ENCODE peak calls at places on chromosomes 1 and 21, in eight cellular contexts. T, F, N, P, C, O, B and S are unnamed samples.

GRCh38 chr1:23554481-23555224 is 4.6 kb downstream of the ID3 start:
- DNase-seq in N (peak), P (peak), T (no peak), C (peak), F (peak), O (no peak), B (peak), S (peak)

GRCh38 chr1:2983706-2984398 is 37.4 kb upstream of the ACTRT2 start:
- DNase-seq in F (no peak), N (no peak), O (no peak), P (no peak), T (no peak), C (no peak), B (no peak), S (no peak)

GRCh38 chr1:121558514-121558913 is 373.7 kb downstream of the SRGAP2C start:
- DNase-seq in N (peak), F (no peak), B (no peak), O (peak), C (peak), T (peak), P (no peak), S (peak)

GRCh38 chr1:51673279-51673678 is 56.4 kb downstream of the OSBPL9 start:
- DNase-seq in N (no peak), C (no peak), B (no peak), P (no peak), F (no peak), T (no peak), O (no peak), S (no peak)

GRCh38 chr1:48610628-48611542 is 138.9 kb upstream of the SPATA6 start:
- DNase-seq in B (no peak), P (peak), T (no peak), N (no peak), F (no peak), C (no peak), O (no peak), S (no peak)

GRCh38 chr1:154791292-154792278 is 78.5 kb downstream of the KCNN3 start:
- DNase-seq in O (no peak), B (no peak), P (peak), N (peak), F (no peak), C (peak), T (no peak), S (peak)

GRCh38 chr1:43776043-43776761 is 68.9 kb downstream of the ST3GAL3 start:
- DNase-seq in O (no peak), F (no peak), N (peak), P (no peak), T (no peak), B (no peak), C (peak), S (no peak)

GRCh38 chr21:37339527-37339889 is 27.1 kb upstream of the DYRK1A start:
- DNase-seq in P (no peak), O (no peak), B (no peak), C (no peak), T (no peak), F (no peak), N (no peak), S (peak)

GRCh38 chr1:23556661-23557470 is 2.4 kb downstream of the ID3 start:
- DNase-seq in B (no peak), P (no peak), T (no peak), F (no peak), N (peak), C (no peak), O (no peak), S (peak)

GRCh38 chr1:113976609-113977278 is 2.5 kb upstream of the OLFML3 start:
- DNase-seq in P (no peak), B (no peak), T (no peak), O (no peak), N (peak), F (no peak), C (peak), S (no peak)

GRCh38 chr1:56258395-56258794 is 321.0 kb downstream of the PLPP3 start:
- DNase-seq in P (peak), O (no peak), N (no peak), C (no peak), B (no peak), T (no peak), F (no peak), S (no peak)

GRCh38 chr1:7560601-7561181 is 210.4 kb upstream of the VAMP3 start:
- DNase-seq in T (no peak), O (no peak), B (no peak), F (no peak), N (no peak), P (no peak), C (no peak), S (no peak)

GRCh38 chr1:34419662-34420061 is 243.0 kb downstream of the C1orf94 start:
- DNase-seq in O (no peak), C (no peak), F (peak), T (peak), N (peak), P (no peak), B (peak), S (peak)

GRCh38 chr1:240500681-240501080 is 111.3 kb downstream of the GREM2 start:
- DNase-seq in C (no peak), N (no peak), B (no peak), O (no peak), T (no peak), F (no peak), P (no peak), S (peak)

GRCh38 chr1:58392083-58392482 is 154.4 kb downstream of the OMA1 start:
- DNase-seq in O (no peak), B (no peak), C (no peak), P (no peak), T (no peak), F (no peak), N (no peak), S (no peak)

GRCh38 chr1:3283849-3284248 is 170.6 kb upstream of the ARHGEF16 start:
- DNase-seq in P (no peak), T (no peak), O (no peak), C (no peak), F (no peak), N (no peak), B (peak), S (no peak)

GRCh38 chr21:19123053-19123452 is 719.5 kb upstream of the TMPRSS15 start:
- DNase-seq in T (no peak), N (no peak), B (no peak), P (peak), C (no peak), O (no peak), F (no peak), S (no peak)

GRCh38 chr1:41538741-41539415 is 54.4 kb upstream of the EDN2 start:
- DNase-seq in F (no peak), C (no peak), N (no peak), T (no peak), B (no peak), P (no peak), O (no peak), S (no peak)

GRCh38 chr1:104636581-104636980 is 886.9 kb downstream of the AMY1C start:
- DNase-seq in O (no peak), C (no peak), T (no peak), P (no peak), N (no peak), B (no peak), F (no peak), S (peak)

GRCh38 chr1:28144203-28145135 is 32.0 kb downstream of the PTAFR start:
- DNase-seq in C (peak), P (no peak), F (no peak), N (peak), O (no peak), B (no peak), T (no peak), S (peak)

GRCh38 chr1:63368131-63368530 is 704 bp downstream of the ALG6 start:
- DNase-seq in C (no peak), F (no peak), N (peak), O (no peak), B (no peak), T (no peak), P (no peak), S (no peak)

GRCh38 chr1:30684881-30685795 is 38.2 kb downstream of the MATN1 start:
- DNase-seq in C (no peak), O (no peak), N (no peak), P (peak), F (no peak), B (peak), T (peak), S (no peak)

GRCh38 chr1:201016943-201017827 is 6.3 kb downstream of the KIF21B start:
- DNase-seq in P (no peak), T (no peak), O (no peak), B (no peak), N (no peak), F (no peak), C (no peak), S (no peak)

GRCh38 chr1:224684920-224685547 is 68.9 kb downstream of the CNIH3 start:
- DNase-seq in C (no peak), B (no peak), N (no peak), P (no peak), O (no peak), T (no peak), F (no peak), S (peak)

GRCh38 chr1:85801520-85801919 is 93.3 kb upstream of the ZNHIT6 start:
- DNase-seq in B (no peak), O (peak), F (no peak), N (peak), C (peak), T (no peak), P (no peak), S (no peak)

GRCh38 chr1:167081594-167081993 is 8.6 kb downstream of the GPA33 start:
- DNase-seq in C (no peak), B (no peak), N (no peak), T (no peak), O (no peak), F (no peak), P (no peak), S (no peak)

GRCh38 chr1:73092383-73092782 is 810.0 kb upstream of the NEGR1 start:
- DNase-seq in C (no peak), P (no peak), F (no peak), B (no peak), T (no peak), N (no peak), O (no peak), S (no peak)

GRCh38 chr1:44808938-44809917 is 905 bp downstream of the BTBD19 start:
- DNase-seq in B (no peak), C (peak), N (peak), P (no peak), O (no peak), T (no peak), F (peak), S (peak)

GRCh38 chr1:3012511-3013291 is 8.6 kb upstream of the ACTRT2 start:
- DNase-seq in P (no peak), N (no peak), O (no peak), B (peak), C (no peak), T (no peak), F (no peak), S (no peak)

GRCh38 chr1:203343956-203344355 is 7.0 kb downstream of the FMOD start:
- DNase-seq in F (no peak), C (no peak), N (no peak), T (no peak), O (no peak), B (no peak), P (no peak), S (no peak)

GRCh38 chr1:61448934-61449368 is 276.0 kb downstream of the TM2D1 start:
- DNase-seq in T (no peak), C (peak), N (no peak), B (no peak), P (no peak), F (peak), O (no peak), S (no peak)

GRCh38 chr1:238916828-238917227 is 469.5 kb upstream of the CHRM3 start:
- DNase-seq in P (no peak), N (peak), T (no peak), C (no peak), F (no peak), B (no peak), O (no peak), S (no peak)

GRCh38 chr21:38780879-38781278 is 24.9 kb upstream of the ETS2 start:
- DNase-seq in C (no peak), F (no peak), T (no peak), N (no peak), B (no peak), P (no peak), O (no peak), S (no peak)

GRCh38 chr1:236862615-236863211 is 67.6 kb downstream of the MTR start:
- DNase-seq in B (no peak), N (no peak), C (peak), T (no peak), P (no peak), O (no peak), F (no peak), S (no peak)

GRCh38 chr21:38420140-38420539 is 78.1 kb downstream of the ERG start:
- DNase-seq in B (no peak), N (no peak), T (no peak), P (no peak), F (peak), O (no peak), C (no peak), S (no peak)

GRCh38 chr1:7491089-7491817 is 279.8 kb upstream of the VAMP3 start:
- DNase-seq in C (peak), B (no peak), N (no peak), P (peak), T (no peak), O (no peak), F (no peak), S (peak)

GRCh38 chr1:107293901-107294600 is 153.2 kb downstream of the NTNG1 start:
- DNase-seq in B (no peak), T (no peak), P (no peak), O (no peak), N (no peak), F (no peak), C (no peak), S (no peak)